ENCODE peak calls at places on chromosomes 13 and 19, in seven cellular contexts. P is stimulated activated CD4-positive, alpha-beta T cell treated with anti-CD3 and anti-CD28 coated beads, Interleukin-1b, Interleukin-23, amount 100 ng/mL, for 1 hour; X is activated gamma-delta T cell treated with anti-CD3 and anti-CD28 coated beads, Interleukin-2, amount 50 U/mL, for 16 hours; M is GM10248; H is HT1080; T is ELR; F is SHP77. V is an unnamed sample.

GRCh38 chr19:2477732-2478191 is 1.8 kb downstream of the GADD45B start:
- DNase-seq in P (no peak), X (no peak), M (no peak), H (peak; percentile 50), T (peak; percentile 61), F (no peak), V (peak; percentile 67)

GRCh38 chr13:39888865-39889810 is 233.7 kb downstream of the COG6 start:
- DNase-seq in P (no peak), X (no peak), M (no peak), H (peak; percentile 41), T (no peak), F (no peak), V (no peak)

GRCh38 chr19:19948800-19949199 is 48.1 kb downstream of the ZNF93 start:
- DNase-seq in P (no peak), X (no peak), M (no peak), H (no peak), T (no peak), F (no peak), V (no peak)

GRCh38 chr13:102401755-102402154 is at the start of gene FGF14:
- DNase-seq in P (no peak), X (no peak), M (no peak), H (no peak), T (no peak), F (peak; percentile 20), V (no peak)

GRCh38 chr19:9875796-9876195 is 40.7 kb downstream of the PIN1 start:
- DNase-seq in P (no peak), X (no peak), M (no peak), H (no peak), T (no peak), F (no peak), V (no peak)

GRCh38 chr13:102913924-102914628 is 68.2 kb downstream of the ERCC5 start:
- DNase-seq in P (no peak), X (no peak), M (no peak), H (peak; percentile 42), T (peak; percentile 9), F (no peak), V (no peak)

GRCh38 chr13:110168999-110169933 is 137.7 kb downstream of the COL4A1 start:
- DNase-seq in P (no peak), X (no peak), M (no peak), H (no peak), T (no peak), F (no peak), V (no peak)

GRCh38 chr13:70183041-70183440 is 74.8 kb upstream of the KLHL1 start:
- DNase-seq in P (no peak), X (no peak), M (no peak), H (peak; percentile 36), T (peak; percentile 56), F (no peak), V (no peak)

GRCh38 chr13:94886191-94886590 is 173.8 kb upstream of the SOX21 start:
- DNase-seq in P (no peak), X (no peak), M (no peak), H (peak; percentile 58), T (peak; percentile 3), F (no peak), V (no peak)

GRCh38 chr19:2132731-2133490 is 18.5 kb downstream of the AP3D1 start:
- DNase-seq in P (no peak), X (no peak), M (no peak), H (no peak), T (no peak), F (no peak), V (no peak)

GRCh38 chr13:44354884-44355283 is 18.7 kb upstream of the SERP2 start:
- DNase-seq in P (no peak), X (no peak), M (no peak), H (no peak), T (no peak), F (no peak), V (no peak)

GRCh38 chr19:40740747-40741146 is 9.5 kb downstream of the ACTMAP start:
- DNase-seq in P (no peak), X (no peak), M (no peak), H (no peak), T (no peak), F (no peak), V (no peak)

GRCh38 chr19:35254341-35255297 is 5.8 kb downstream of the LSR start:
- DNase-seq in P (no peak), X (no peak), M (no peak), H (no peak), T (no peak), F (no peak), V (no peak)

GRCh38 chr19:6378036-6378435 is 2.3 kb upstream of the PSPN start:
- DNase-seq in P (no peak), X (no peak), M (no peak), H (no peak), T (no peak), F (no peak), V (peak; percentile 34)

GRCh38 chr13:106348032-106348431 is 187.4 kb downstream of the EFNB2 start:
- DNase-seq in P (no peak), X (no peak), M (no peak), H (peak; percentile 86), T (peak; percentile 77), F (no peak), V (no peak)

GRCh38 chr19:12230751-12231733 is 63.6 kb downstream of the ZNF44 start:
- DNase-seq in P (no peak), X (no peak), M (no peak), H (no peak), T (no peak), F (no peak), V (no peak)

GRCh38 chr13:20964904-20965303 is 62.4 kb upstream of the XPO4 start:
- DNase-seq in P (no peak), X (no peak), M (no peak), H (no peak), T (peak; percentile 48), F (no peak), V (no peak)

GRCh38 chr19:54430306-54431254 is 15.3 kb downstream of the TTYH1 start:
- DNase-seq in P (no peak), X (no peak), M (peak; percentile 77), H (no peak), T (peak; percentile 17), F (no peak), V (peak; percentile 64)

GRCh38 chr19:34220472-34221063 is 33.8 kb upstream of the GARRE1 start:
- DNase-seq in P (no peak), X (peak; percentile 42), M (peak; percentile 53), H (peak; percentile 41), T (peak; percentile 78), F (peak; percentile 79), V (peak; percentile 87)

GRCh38 chr13:105466376-105466775 is 1069.1 kb downstream of the EFNB2 start:
- DNase-seq in P (no peak), X (no peak), M (no peak), H (no peak), T (no peak), F (no peak), V (no peak)

GRCh38 chr13:40534456-40534855 is 132.0 kb downstream of the FOXO1 start:
- DNase-seq in P (no peak), X (no peak), M (no peak), H (no peak), T (no peak), F (no peak), V (no peak)

GRCh38 chr13:110495881-110496280 is 65.6 kb downstream of the RAB20 start:
- DNase-seq in P (no peak), X (no peak), M (no peak), H (no peak), T (no peak), F (no peak), V (no peak)

GRCh38 chr13:58542530-58542929 is 911.0 kb downstream of the PCDH17 start:
- DNase-seq in P (no peak), X (no peak), M (no peak), H (no peak), T (no peak), F (no peak), V (no peak)